ENCODE peak calls at places on chromosomes 6 and 20, in four cellular contexts. H is H1, Y is K562, T is SK-N-SH. N is an unnamed sample.

GRCh38 chr6:72622094-72622540 is 253 bp downstream of the KCNQ5 start:
- DNase-seq in Y (peak; percentile 51), H (peak; percentile 78), T (peak; percentile 84), N (no peak)

GRCh38 chr6:77362055-77362454 is 101.2 kb downstream of the HTR1B start:
- DNase-seq in Y (no peak), H (no peak), T (no peak), N (no peak)

GRCh38 chr6:13466304-13467215 is 20.8 kb downstream of the GFOD1 start:
- DNase-seq in Y (no peak), H (no peak), T (no peak), N (no peak)

GRCh38 chr6:140773276-140773675 is 1359.4 kb upstream of the GJE1 start:
- DNase-seq in Y (no peak), T (no peak), H (no peak), N (no peak)

GRCh38 chr20:57468523-57469417 is 56.2 kb downstream of the CTCFL start:
- DNase-seq in H (no peak), T (no peak), Y (no peak), N (no peak)

GRCh38 chr20:34368547-34368946 is 5.5 kb downstream of the ITCH start:
- DNase-seq in Y (no peak), T (no peak), H (no peak), N (no peak)

GRCh38 chr6:110517034-110517433 is 40.6 kb upstream of the SLC22A16 start:
- DNase-seq in Y (no peak), H (no peak), T (no peak), N (no peak)

GRCh38 chr20:59825944-59826759 is 107.3 kb downstream of the SYCP2 start:
- DNase-seq in Y (no peak), T (peak; percentile 6), H (peak; percentile 33), N (no peak)

GRCh38 chr6:85660181-85660611 is 17.5 kb upstream of the SYNCRIP start:
- DNase-seq in H (no peak), T (peak; percentile 64), Y (no peak), N (no peak)

GRCh38 chr20:11497543-11497942 is 420.1 kb upstream of the BTBD3 start:
- DNase-seq in T (no peak), Y (no peak), H (no peak), N (no peak)

GRCh38 chr6:13724174-13724573 is 12.5 kb upstream of the RANBP9 start:
- DNase-seq in T (no peak), Y (no peak), H (no peak), N (no peak)

GRCh38 chr6:215335-216034 is 76.8 kb upstream of the DUSP22 start:
- DNase-seq in Y (no peak), T (no peak), H (no peak), N (peak; percentile 41)

GRCh38 chr6:93786474-93787330 is 367.3 kb upstream of the EPHA7 start:
- DNase-seq in H (no peak), Y (no peak), T (no peak), N (no peak)

GRCh38 chr6:34182751-34183531 is 37.1 kb upstream of the GRM4 start:
- DNase-seq in H (no peak), T (no peak), Y (peak; percentile 50), N (peak; percentile 34)

GRCh38 chr20:15699431-15700146 is 873.7 kb downstream of the KIF16B start:
- DNase-seq in Y (no peak), H (peak; percentile 59), T (no peak), N (no peak)

GRCh38 chr6:138815797-138816528 is 20.1 kb downstream of the ECT2L start:
- DNase-seq in Y (peak; percentile 37), T (peak; percentile 56), H (no peak), N (no peak)

GRCh38 chr20:54350415-54350814 is 125.0 kb upstream of the DOK5 start:
- DNase-seq in H (no peak), Y (no peak), T (no peak), N (no peak)

GRCh38 chr6:165098165-165098564 is 211.2 kb downstream of the C6orf118 start:
- DNase-seq in Y (peak; percentile 20), T (no peak), H (no peak), N (no peak)

GRCh38 chr6:24974182-24975171 is 38.7 kb upstream of the RIPOR2 start:
- DNase-seq in H (no peak), T (no peak), Y (no peak), N (no peak)

GRCh38 chr6:160248538-160248937 is 10.1 kb downstream of the SLC22A2 start:
- DNase-seq in H (no peak), T (no peak), Y (no peak), N (no peak)

GRCh38 chr6:51108563-51109234 is 290.0 kb downstream of the TFAP2B start:
- DNase-seq in Y (no peak), T (no peak), H (no peak), N (no peak)

GRCh38 chr6:15796130-15796766 is 133.4 kb upstream of the DTNBP1 start:
- DNase-seq in H (no peak), T (no peak), Y (no peak), N (no peak)

GRCh38 chr6:103908898-103909297 is 950.8 kb downstream of the HACE1 start:
- DNase-seq in H (no peak), T (no peak), Y (no peak), N (no peak)

GRCh38 chr6:93562566-93562965 is 143.2 kb upstream of the EPHA7 start:
- DNase-seq in H (no peak), T (no peak), Y (no peak), N (no peak)

GRCh38 chr6:148765878-148766808 is 19.3 kb downstream of the UST start:
- DNase-seq in T (no peak), Y (no peak), H (no peak), N (no peak)

GRCh38 chr20:50055524-50056083 is 57.3 kb downstream of the UBE2V1 start:
- DNase-seq in Y (no peak), T (no peak), H (no peak), N (no peak)

GRCh38 chr6:167226791-167227190 is 64.3 kb upstream of the UNC93A start:
- DNase-seq in Y (no peak), T (no peak), H (peak; percentile 58), N (no peak)

DNA sequence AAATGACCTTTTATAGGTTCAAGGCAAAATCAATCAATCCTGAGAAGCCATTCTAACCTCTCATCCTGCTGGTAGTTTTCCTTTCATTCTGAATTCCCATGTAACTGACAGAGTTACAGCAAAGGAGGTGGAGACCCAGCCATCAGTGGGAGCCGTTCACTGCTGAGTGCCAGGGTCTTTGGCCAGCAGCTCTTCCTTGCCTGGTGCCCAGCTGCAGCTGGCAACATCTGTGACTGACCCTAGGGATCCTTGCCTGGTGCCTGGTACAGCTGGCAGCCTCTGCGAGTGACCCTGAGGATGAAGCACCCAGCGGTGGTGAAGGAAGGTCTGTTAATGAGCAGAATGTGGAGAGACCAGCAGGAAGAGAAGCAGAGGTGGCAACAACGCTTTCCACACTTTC is 314.6 kb downstream of the THBS2 start:
- DNase-seq in T (no peak), Y (no peak), H (no peak), N (no peak)
- TF ChIP-seq NRF1 in T (no peak), Y (no peak), H (no peak), N (no peak)

GRCh38 chr20:8388146-8388545 is 256.1 kb downstream of the PLCB1 start:
- DNase-seq in T (no peak), H (no peak), Y (no peak), N (no peak)
- TF ChIP-seq NRF1 in T (no peak), H (no peak), Y (no peak), N (no peak)

DNA sequence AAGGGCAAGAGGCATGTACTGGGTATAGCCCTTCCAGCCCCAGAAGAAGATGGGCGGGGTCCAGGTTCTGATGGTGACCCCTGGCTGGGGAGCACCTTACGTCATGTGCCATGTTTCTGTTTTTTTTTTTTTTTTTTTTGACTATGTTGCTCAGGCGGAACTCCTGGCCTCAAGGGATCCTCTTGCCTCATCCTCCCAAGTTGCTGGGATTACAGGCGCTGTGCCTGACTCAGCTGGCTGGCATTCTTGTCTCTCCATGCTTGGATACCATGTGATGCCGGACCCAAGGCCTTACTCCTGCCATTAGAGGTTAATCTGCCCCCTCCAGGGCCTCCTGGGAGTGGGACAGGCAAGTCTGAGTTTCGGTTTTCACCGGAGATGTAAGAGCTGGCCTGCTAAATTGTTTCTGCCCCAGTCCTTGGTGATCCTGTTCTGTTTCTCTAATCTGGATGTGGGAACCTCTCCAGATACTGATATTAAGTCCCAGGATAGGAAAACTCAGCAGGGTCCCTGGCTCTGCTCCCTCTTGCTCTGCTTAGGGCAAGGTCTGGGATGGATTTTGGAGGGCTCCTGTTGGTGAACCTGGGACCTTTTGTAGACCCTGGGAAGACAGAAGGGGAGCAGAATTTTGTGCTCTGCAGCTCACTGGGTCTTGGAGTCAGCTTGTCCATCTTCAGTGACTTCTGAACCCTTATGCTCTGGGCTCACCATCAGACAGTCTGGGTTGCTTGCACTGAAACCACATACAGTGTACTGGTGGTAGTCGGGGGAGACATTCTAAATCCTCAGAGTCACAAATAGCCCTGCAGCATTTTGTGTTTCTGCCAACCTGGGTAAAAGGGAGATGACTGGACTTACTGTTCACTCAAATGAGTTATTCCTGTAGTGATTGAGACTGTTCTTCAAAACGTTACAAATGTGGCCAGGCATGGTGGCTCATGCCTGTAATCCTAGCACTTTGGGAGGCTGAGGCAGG is 45.1 kb downstream of the PTK7 start:
- DNase-seq in Y (no peak), H (no peak), T (no peak), N (no peak)
- TF ChIP-seq NRF1 in Y (no peak), H (no peak), T (no peak), N (no peak)

GRCh38 chr6:7404546-7404945 is 14.9 kb downstream of the RIOK1 start:
- DNase-seq in T (no peak), H (no peak), Y (no peak), N (no peak)

GRCh38 chr6:7410801-7411200 is 21.2 kb downstream of the RIOK1 start:
- DNase-seq in T (no peak), Y (no peak), H (no peak), N (no peak)

GRCh38 chr6:7402746-7403145 is 13.1 kb downstream of the RIOK1 start:
- DNase-seq in Y (no peak), H (no peak), T (no peak), N (no peak)

GRCh38 chr6:7409740-7410139 is 20.1 kb downstream of the RIOK1 start:
- DNase-seq in T (no peak), H (no peak), Y (no peak), N (no peak)

DNA sequence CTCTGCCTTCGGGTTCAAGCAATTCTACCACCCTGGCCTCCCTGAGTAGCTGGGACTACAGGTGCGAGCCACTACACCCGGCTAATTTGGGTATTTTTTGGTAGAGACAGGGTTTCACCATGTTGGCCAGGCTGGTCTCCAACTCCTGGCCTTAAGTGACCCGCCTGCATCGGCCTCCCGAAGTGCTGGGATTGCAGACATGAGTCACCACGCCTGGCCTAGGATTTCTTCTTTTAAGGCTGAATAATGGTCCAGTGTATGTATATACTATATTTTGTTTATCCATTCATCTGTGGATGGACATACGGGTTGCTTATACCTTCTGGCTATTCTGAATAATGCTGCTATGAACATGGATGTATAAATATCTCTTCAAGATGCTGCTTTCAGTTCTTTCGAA is 17.1 kb downstream of the RIOK1 start:
- DNase-seq in T (no peak), H (no peak), Y (no peak), N (no peak)
- TF ChIP-seq NRF1 in T (no peak), H (no peak), Y (no peak), N (no peak)

GRCh38 chr20:47453167-47453782 is 48.4 kb upstream of the NCOA3 start:
- DNase-seq in T (no peak), H (no peak), Y (no peak), N (peak; percentile 92)
- TF ChIP-seq NRF1 in T (no peak), H (no peak), Y (no peak), N (no peak)

N was measured in GM12878.